ENCODE peak calls at places on chromosomes 5 and 9, in nine cellular contexts. L, X, R, E, I, P, W, J and B are unnamed samples.

GRCh38 chr9:82784595-82784994 is 278.3 kb downstream of the RASEF start:
- DNase-seq in X (no peak), W (no peak), E (no peak), I (no peak), J (no peak), R (no peak), L (no peak), P (no peak), B (no peak)

GRCh38 chr5:76999451-76999850 is 30.8 kb upstream of the AGGF1 start:
- DNase-seq in L (no peak), P (peak), E (no peak), X (no peak), J (peak), R (no peak), I (no peak), W (no peak), B (peak)

GRCh38 chr9:133528001-133528886 is 3.5 kb upstream of the MYMK start:
- DNase-seq in W (no peak), E (no peak), I (no peak), R (no peak), P (no peak), L (peak), X (no peak), J (no peak), B (no peak)

GRCh38 chr9:130917171-130917960 is 20.8 kb upstream of the QRFP start:
- DNase-seq in P (no peak), E (no peak), J (no peak), I (no peak), L (no peak), R (no peak), X (no peak), W (no peak), B (no peak)

GRCh38 chr5:172788771-172789686 is 18.0 kb upstream of the DUSP1 start:
- DNase-seq in L (peak), R (no peak), P (peak), E (no peak), I (no peak), W (peak), J (no peak), X (no peak), B (no peak)

GRCh38 chr9:652896-653295 is 188.6 kb upstream of the DMRT1 start:
- DNase-seq in E (no peak), P (peak), X (no peak), L (no peak), J (no peak), I (no peak), R (no peak), W (peak), B (no peak)

GRCh38 chr5:34709861-34710673 is 53.9 kb downstream of the RAI14 start:
- DNase-seq in W (no peak), X (no peak), P (peak), E (no peak), J (peak), I (no peak), L (peak), R (no peak), B (peak)

GRCh38 chr5:109412981-109413402 is 3.2 kb upstream of the PJA2 start:
- DNase-seq in J (no peak), R (no peak), X (no peak), P (no peak), W (no peak), L (no peak), I (no peak), E (no peak), B (no peak)

GRCh38 chr9:4425358-4426045 is 64.8 kb upstream of the SLC1A1 start:
- DNase-seq in J (no peak), E (no peak), X (no peak), I (no peak), W (no peak), L (no peak), P (no peak), R (peak), B (peak)

GRCh38 chr9:90556897-90557296 is 85.7 kb downstream of the DIRAS2 start:
- DNase-seq in W (no peak), I (no peak), P (no peak), X (no peak), L (no peak), R (no peak), E (no peak), J (no peak), B (no peak)

GRCh38 chr5:54693936-54694510 is 176.5 kb downstream of the SNX18 start:
- DNase-seq in E (no peak), J (no peak), I (no peak), R (no peak), W (peak), L (no peak), P (no peak), X (no peak), B (no peak)

GRCh38 chr9:107711528-107711927 is 222.0 kb upstream of the KLF4 start:
- DNase-seq in W (no peak), P (peak), I (no peak), X (no peak), L (no peak), E (no peak), R (no peak), J (peak), B (peak)

GRCh38 chr9:115590016-115590415 is 472.1 kb upstream of the TNC start:
- DNase-seq in R (no peak), E (no peak), X (no peak), J (peak), L (no peak), W (no peak), P (peak), I (no peak), B (peak)

GRCh38 chr5:10431408-10431807 is 10.3 kb upstream of the ROPN1L start:
- DNase-seq in R (no peak), P (no peak), X (no peak), J (no peak), I (no peak), L (no peak), E (no peak), W (no peak), B (no peak)

GRCh38 chr9:84722388-84722989 is 53.0 kb downstream of the NTRK2 start:
- DNase-seq in E (no peak), W (no peak), X (no peak), R (no peak), I (no peak), P (no peak), L (no peak), J (no peak), B (no peak)

GRCh38 chr5:167530548-167530947 is 760.9 kb upstream of the WWC1 start:
- DNase-seq in W (no peak), E (no peak), R (no peak), I (no peak), J (no peak), X (no peak), L (peak), P (no peak), B (no peak)

GRCh38 chr9:137969008-137969407 is 91.4 kb downstream of the CACNA1B start:
- DNase-seq in P (no peak), E (no peak), X (no peak), L (no peak), I (no peak), J (no peak), W (no peak), R (no peak), B (no peak)

GRCh38 chr5:30040483-30041116 is 1152.9 kb upstream of the CDH6 start:
- DNase-seq in L (peak), R (no peak), I (no peak), X (peak), E (peak), J (peak), P (peak), W (no peak), B (peak)

GRCh38 chr5:112772095-112772494 is 34.4 kb downstream of the APC start:
- DNase-seq in W (no peak), I (no peak), J (peak), L (no peak), E (no peak), R (no peak), X (no peak), P (peak), B (peak)

GRCh38 chr5:169548315-169548714 is 35.3 kb upstream of the SPDL1 start:
- DNase-seq in W (no peak), E (no peak), R (no peak), J (peak), X (peak), L (peak), P (peak), I (no peak), B (peak)

GRCh38 chr5:135391123-135391868 is 7.7 kb downstream of the MACROH2A1 start:
- DNase-seq in J (peak), E (no peak), W (no peak), L (no peak), P (peak), R (no peak), X (no peak), I (no peak), B (peak)

GRCh38 chr5:57033503-57033902 is 81.6 kb upstream of the MIER3 start:
- DNase-seq in W (no peak), J (no peak), R (no peak), P (no peak), X (no peak), E (no peak), I (no peak), L (no peak), B (no peak)

GRCh38 chr9:14369011-14369410 is 55.1 kb upstream of the NFIB start:
- DNase-seq in J (no peak), E (no peak), X (no peak), P (no peak), R (no peak), I (no peak), W (no peak), L (no peak), B (no peak)

GRCh38 chr5:108753877-108754276 is 6.2 kb downstream of the FER start:
- DNase-seq in E (no peak), L (no peak), R (no peak), I (no peak), W (no peak), J (peak), X (no peak), P (peak), B (peak)

GRCh38 chr5:42268630-42269029 is 154.6 kb upstream of the GHR start:
- DNase-seq in P (peak), L (no peak), R (no peak), X (no peak), E (no peak), W (no peak), I (no peak), J (peak), B (peak)

GRCh38 chr5:110333384-110333783 is 393.1 kb downstream of the TMEM232 start:
- DNase-seq in W (no peak), I (no peak), X (peak), R (no peak), J (no peak), P (peak), L (peak), E (no peak), B (peak)

GRCh38 chr9:21866302-21866701 is 63.9 kb downstream of the MTAP start:
- DNase-seq in W (no peak), E (no peak), R (no peak), L (no peak), X (no peak), P (no peak), J (no peak), I (no peak), B (no peak)

GRCh38 chr5:179829732-179830435 is 9.2 kb downstream of the SQSTM1 start:
- DNase-seq in J (no peak), I (no peak), P (no peak), L (peak), E (no peak), W (no peak), R (no peak), X (no peak), B (no peak)

GRCh38 chr9:83620841-83621636 is 1.9 kb upstream of the IDNK start:
- DNase-seq in E (peak), X (peak), R (no peak), L (peak), P (peak), J (peak), W (no peak), I (no peak), B (peak)

GRCh38 chr9:33489070-33489469 is 15.3 kb upstream of the NOL6 start:
- DNase-seq in W (no peak), E (no peak), X (no peak), I (no peak), R (no peak), P (peak), J (peak), L (no peak), B (peak)

GRCh38 chr5:56631719-56632118 is 183.6 kb upstream of the MAP3K1 start:
- DNase-seq in R (no peak), E (no peak), P (no peak), X (no peak), W (no peak), J (no peak), L (no peak), I (no peak), B (no peak)

GRCh38 chr5:37552770-37553719 is 173.9 kb downstream of the WDR70 start:
- DNase-seq in J (peak), L (peak), X (no peak), P (peak), E (no peak), W (no peak), R (no peak), I (no peak), B (peak)